ENCODE peak calls at places on chromosomes 6 and 20, in five cellular contexts. L, A, M, Y and S are unnamed samples.

GRCh38 chr20:23966298-23966697 is 22.3 kb downstream of the GGTLC1 start:
- DNase-seq in L (no peak), A (no peak), M (no peak), Y (no peak), S (no peak)

GRCh38 chr6:2476376-2476775 is 231.0 kb upstream of the GMDS start:
- DNase-seq in L (no peak), A (peak), M (no peak), Y (peak), S (no peak)

GRCh38 chr6:143620461-143620860 is 57.3 kb upstream of the PHACTR2 start:
- DNase-seq in L (no peak), A (peak), M (no peak), Y (no peak), S (no peak)

GRCh38 chr6:143753678-143754077 is 75.9 kb downstream of the PHACTR2 start:
- DNase-seq in L (no peak), A (no peak), M (no peak), Y (no peak), S (no peak)

GRCh38 chr6:53794073-53794719 is 609 bp upstream of the LRRC1 start:
- DNase-seq in L (peak), A (peak), M (peak), Y (no peak), S (peak)

GRCh38 chr6:139926711-139927110 is 552.3 kb upstream of the CITED2 start:
- DNase-seq in L (no peak), A (peak), M (no peak), Y (no peak), S (no peak)

GRCh38 chr6:36491378-36491965 is 48.7 kb downstream of the KCTD20 start:
- DNase-seq in L (no peak), A (no peak), M (no peak), Y (no peak), S (no peak)

GRCh38 chr20:19851863-19852262 is 93.8 kb downstream of the RIN2 start:
- DNase-seq in L (no peak), A (no peak), M (no peak), Y (no peak), S (no peak)

GRCh38 chr6:169527306-169527705 is 174.5 kb downstream of the WDR27 start:
- DNase-seq in L (no peak), A (no peak), M (no peak), Y (no peak), S (no peak)

GRCh38 chr6:46010270-46010669 is 5.4 kb downstream of the CLIC5 start:
- DNase-seq in L (no peak), A (no peak), M (no peak), Y (no peak), S (no peak)

GRCh38 chr20:34579191-34579661 is 20.7 kb downstream of the MAP1LC3A start:
- DNase-seq in L (no peak), A (peak), M (no peak), Y (peak), S (peak)

GRCh38 chr20:56032251-56032650 is 26.9 kb upstream of the CBLN4 start:
- DNase-seq in L (no peak), A (no peak), M (no peak), Y (no peak), S (no peak)

GRCh38 chr6:97081010-97081573 is 156.6 kb downstream of the KLHL32 start:
- DNase-seq in L (no peak), A (no peak), M (no peak), Y (no peak), S (no peak)

GRCh38 chr6:141925001-141925400 is 207.7 kb upstream of the GJE1 start:
- DNase-seq in L (no peak), A (no peak), M (no peak), Y (no peak), S (no peak)